ENCODE peak calls at places on chromosomes 12 and 14, in five cellular contexts. One of them, this sample, is unnamed.

GRCh38 chr12:117912756-117913155 is 56.0 kb downstream of the KSR2 start:
- DNase-seq in anterior cingulate cortex: no peak
- DNase-seq in NCI-H2081: no peak
- DNase-seq in GM13976: no peak
- DNase-seq in Kasumi-1: no peak
- DNase-seq in this sample: no peak

GRCh38 chr12:110176745-110177144 is 52.6 kb downstream of the IFT81 start:
- DNase-seq in anterior cingulate cortex: no peak
- DNase-seq in NCI-H2081: peak; percentile 20
- DNase-seq in GM13976: no peak
- DNase-seq in Kasumi-1: no peak
- DNase-seq in this sample: peak; percentile 77

GRCh38 chr12:57127101-57127709 is 1.1 kb upstream of the LRP1 start:
- DNase-seq in anterior cingulate cortex: peak; percentile 32
- DNase-seq in NCI-H2081: peak; percentile 11
- DNase-seq in GM13976: peak; percentile 58
- DNase-seq in Kasumi-1: no peak
- DNase-seq in this sample: no peak

GRCh38 chr12:54398995-54399793 is 14.7 kb upstream of the ZNF385A start:
- DNase-seq in anterior cingulate cortex: peak; percentile 76
- DNase-seq in NCI-H2081: peak; percentile 76
- DNase-seq in GM13976: peak; percentile 86
- DNase-seq in Kasumi-1: peak; percentile 79
- DNase-seq in this sample: peak; percentile 81

GRCh38 chr14:88919502-88919901 is 95.1 kb downstream of the TTC8 start:
- DNase-seq in anterior cingulate cortex: no peak
- DNase-seq in NCI-H2081: no peak
- DNase-seq in GM13976: no peak
- DNase-seq in Kasumi-1: no peak
- DNase-seq in this sample: no peak

GRCh38 chr12:25025951-25026490 is 77.1 kb upstream of the BCAT1 start:
- DNase-seq in anterior cingulate cortex: no peak
- DNase-seq in NCI-H2081: no peak
- DNase-seq in GM13976: no peak
- DNase-seq in Kasumi-1: no peak
- DNase-seq in this sample: no peak

GRCh38 chr12:43289412-43289811 is 262.6 kb downstream of the ADAMTS20 start:
- DNase-seq in anterior cingulate cortex: no peak
- DNase-seq in NCI-H2081: no peak
- DNase-seq in GM13976: no peak
- DNase-seq in Kasumi-1: no peak
- DNase-seq in this sample: no peak

GRCh38 chr14:27427796-27428195 is 830.0 kb upstream of the NOVA1 start:
- DNase-seq in anterior cingulate cortex: no peak
- DNase-seq in NCI-H2081: no peak
- DNase-seq in GM13976: no peak
- DNase-seq in Kasumi-1: no peak
- DNase-seq in this sample: no peak

GRCh38 chr12:124356221-124356620 is 61.3 kb downstream of the RFLNA start:
- DNase-seq in anterior cingulate cortex: no peak
- DNase-seq in NCI-H2081: no peak
- DNase-seq in GM13976: no peak
- DNase-seq in Kasumi-1: no peak
- DNase-seq in this sample: no peak

GRCh38 chr14:56224179-56224578 is 106.0 kb downstream of the PELI2 start:
- DNase-seq in anterior cingulate cortex: no peak
- DNase-seq in NCI-H2081: no peak
- DNase-seq in GM13976: no peak
- DNase-seq in Kasumi-1: no peak
- DNase-seq in this sample: no peak

GRCh38 chr12:113200016-113200797 is 14.7 kb downstream of the RITA1 start:
- DNase-seq in anterior cingulate cortex: no peak
- DNase-seq in NCI-H2081: no peak
- DNase-seq in GM13976: peak; percentile 11
- DNase-seq in Kasumi-1: no peak
- DNase-seq in this sample: no peak

GRCh38 chr14:104567141-104567956 is 12.2 kb upstream of the C14orf180 start:
- DNase-seq in anterior cingulate cortex: no peak
- DNase-seq in NCI-H2081: no peak
- DNase-seq in GM13976: no peak
- DNase-seq in Kasumi-1: no peak
- DNase-seq in this sample: no peak

GRCh38 chr12:67625004-67625403 is 23.5 kb upstream of the DYRK2 start:
- DNase-seq in anterior cingulate cortex: no peak
- DNase-seq in NCI-H2081: no peak
- DNase-seq in GM13976: no peak
- DNase-seq in Kasumi-1: no peak
- DNase-seq in this sample: no peak

GRCh38 chr14:76917759-76918175 is 91.6 kb downstream of the LRRC74A start:
- DNase-seq in anterior cingulate cortex: peak; percentile 57
- DNase-seq in NCI-H2081: peak; percentile 73
- DNase-seq in GM13976: no peak
- DNase-seq in Kasumi-1: no peak
- DNase-seq in this sample: peak; percentile 66

GRCh38 chr14:67265131-67265530 is 23.9 kb downstream of the PALS1 start:
- DNase-seq in anterior cingulate cortex: no peak
- DNase-seq in NCI-H2081: no peak
- DNase-seq in GM13976: no peak
- DNase-seq in Kasumi-1: no peak
- DNase-seq in this sample: peak; percentile 18

GRCh38 chr14:73829526-73830431 is 21.9 kb upstream of the PTGR2 start:
- DNase-seq in anterior cingulate cortex: no peak
- DNase-seq in NCI-H2081: no peak
- DNase-seq in GM13976: peak; percentile 83
- DNase-seq in Kasumi-1: peak; percentile 64
- DNase-seq in this sample: peak; percentile 80

GRCh38 chr12:125983094-125983783 is 918.0 kb downstream of the AACS start:
- DNase-seq in anterior cingulate cortex: peak; percentile 12
- DNase-seq in NCI-H2081: no peak
- DNase-seq in GM13976: peak; percentile 23
- DNase-seq in Kasumi-1: no peak
- DNase-seq in this sample: peak; percentile 73

GRCh38 chr12:49536526-49537195 is 2.2 kb upstream of the KCNH3 start:
- DNase-seq in anterior cingulate cortex: no peak
- DNase-seq in NCI-H2081: no peak
- DNase-seq in GM13976: no peak
- DNase-seq in Kasumi-1: no peak
- DNase-seq in this sample: no peak

GRCh38 chr14:74950795-74951442 is 4.5 kb downstream of the PGF start:
- DNase-seq in anterior cingulate cortex: no peak
- DNase-seq in NCI-H2081: no peak
- DNase-seq in GM13976: no peak
- DNase-seq in Kasumi-1: no peak
- DNase-seq in this sample: no peak

GRCh38 chr14:101174980-101175606 is 271.6 kb upstream of the RTL1 start:
- DNase-seq in anterior cingulate cortex: no peak
- DNase-seq in NCI-H2081: peak; percentile 60
- DNase-seq in GM13976: peak; percentile 5
- DNase-seq in Kasumi-1: no peak
- DNase-seq in this sample: no peak

GRCh38 chr12:107765316-107765715 is 4.4 kb upstream of the PRDM4 start:
- DNase-seq in anterior cingulate cortex: no peak
- DNase-seq in NCI-H2081: no peak
- DNase-seq in GM13976: no peak
- DNase-seq in Kasumi-1: no peak
- DNase-seq in this sample: no peak

GRCh38 chr14:68514611-68515194 is 278.2 kb downstream of the ZFP36L1 start:
- DNase-seq in anterior cingulate cortex: no peak
- DNase-seq in NCI-H2081: no peak
- DNase-seq in GM13976: no peak
- DNase-seq in Kasumi-1: no peak
- DNase-seq in this sample: no peak

GRCh38 chr12:22014783-22015144 is 31.3 kb upstream of the CMAS start:
- DNase-seq in anterior cingulate cortex: no peak
- DNase-seq in NCI-H2081: no peak
- DNase-seq in GM13976: no peak
- DNase-seq in Kasumi-1: no peak
- DNase-seq in this sample: no peak

This sample was measured in LHCN-M2.